ENCODE peak calls at places on chromosome 4, in six cellular contexts. O, H, V, P, T and K are unnamed samples.

GRCh38 chr4:61468091-61468720 is 268.1 kb downstream of the ADGRL3 start:
- DNase-seq in P (no peak), O (no peak), H (no peak), V (no peak), T (no peak), K (peak; percentile 95)

GRCh38 chr4:71287305-71287704 is 51.5 kb upstream of the SLC4A4 start:
- DNase-seq in T (no peak), P (no peak), H (no peak), V (no peak), O (no peak), K (no peak)

GRCh38 chr4:149645790-149646189 is 169.9 kb downstream of the IQCM start:
- DNase-seq in H (no peak), P (no peak), V (peak; percentile 16), T (no peak), O (no peak), K (peak; percentile 27)

GRCh38 chr4:95181446-95182306 is 367.1 kb downstream of the UNC5C start:
- DNase-seq in T (peak; percentile 53), H (no peak), V (no peak), P (no peak), O (no peak), K (no peak)

GRCh38 chr4:117577686-117578085 is 456.6 kb upstream of the NDST3 start:
- DNase-seq in V (no peak), O (no peak), T (no peak), H (no peak), P (no peak), K (no peak)

GRCh38 chr4:141275834-141276233 is 55.1 kb downstream of the ZNF330 start:
- DNase-seq in T (no peak), O (no peak), V (no peak), P (no peak), H (no peak), K (peak; percentile 33)

GRCh38 chr4:75841641-75842520 is 60.4 kb downstream of the PPEF2 start:
- DNase-seq in T (no peak), O (no peak), P (no peak), V (no peak), H (no peak), K (no peak)

GRCh38 chr4:45215976-45216542 is 489.7 kb upstream of the GNPDA2 start:
- DNase-seq in P (no peak), T (peak; percentile 51), V (no peak), H (no peak), O (no peak), K (no peak)

GRCh38 chr4:78566834-78567501 is 15.4 kb downstream of the ANXA3 start:
- DNase-seq in T (no peak), O (no peak), V (no peak), H (no peak), P (no peak), K (no peak)

GRCh38 chr4:78567502-78568075 is 16.0 kb downstream of the ANXA3 start:
- DNase-seq in T (no peak), V (no peak), H (no peak), O (no peak), P (no peak), K (no peak)

GRCh38 chr4:78565971-78566372 is 14.4 kb downstream of the ANXA3 start:
- DNase-seq in P (no peak), V (no peak), H (no peak), T (no peak), O (no peak), K (peak; percentile 88)

GRCh38 chr4:78569291-78569821 is 17.8 kb downstream of the ANXA3 start:
- DNase-seq in T (no peak), V (no peak), P (no peak), H (no peak), O (no peak), K (peak; percentile 87)

GRCh38 chr4:78568640-78569261 is 17.2 kb downstream of the ANXA3 start:
- DNase-seq in O (no peak), T (no peak), H (no peak), P (no peak), V (no peak), K (peak; percentile 45)
- TF ChIP-seq CTCF in O (no peak), T (no peak), H (no peak), P (no peak), V (no peak), K (no peak)

DNA sequence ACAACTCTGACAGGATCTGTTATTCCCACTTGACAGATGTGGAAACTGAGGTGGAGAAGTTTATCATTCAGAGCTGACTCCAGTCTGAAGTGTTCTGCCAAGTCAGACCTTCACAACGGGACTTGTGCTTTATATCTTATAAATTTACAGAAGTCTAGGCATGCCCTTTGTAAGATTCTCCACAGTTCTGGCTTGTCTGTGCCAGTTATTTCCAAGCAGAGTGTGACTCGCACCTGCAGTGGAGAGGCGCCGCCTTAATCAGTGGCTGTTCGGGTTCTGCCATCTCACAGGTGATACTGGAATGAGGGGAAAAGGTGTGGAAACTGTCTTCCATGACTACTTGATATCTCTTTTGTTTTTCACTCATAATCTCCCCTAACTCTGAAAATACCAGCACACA is 63.2 kb downstream of the CPEB2 start:
- DNase-seq in P (no peak), T (no peak), V (no peak), O (no peak), H (no peak), K (peak; percentile 70)
- H3K36me3 ChIP-seq in P (peaks cover 55% of the 10 kb centered on the region), T (peaks cover 5% of the 10 kb centered on the region), V (no peaks in the 10 kb centered on the region), O (peaks cover 67% of the 10 kb centered on the region), H (peaks cover 70% of the 10 kb centered on the region), K (peaks cover 3% of the 10 kb centered on the region)

GRCh38 chr4:15963001-15963451 is at the start of gene FGFBP2:
- DNase-seq in P (peak; percentile 53), O (peak; percentile 85), T (peak; percentile 73), V (peak; percentile 81), H (peak; percentile 71), K (peak; percentile 29)
- TF ChIP-seq CTCF in P (no peak), O (peak; percentile 61), T (peak; percentile 77), V (peak; percentile 95), H (peak; percentile 37), K (peak; percentile 56)

DNA sequence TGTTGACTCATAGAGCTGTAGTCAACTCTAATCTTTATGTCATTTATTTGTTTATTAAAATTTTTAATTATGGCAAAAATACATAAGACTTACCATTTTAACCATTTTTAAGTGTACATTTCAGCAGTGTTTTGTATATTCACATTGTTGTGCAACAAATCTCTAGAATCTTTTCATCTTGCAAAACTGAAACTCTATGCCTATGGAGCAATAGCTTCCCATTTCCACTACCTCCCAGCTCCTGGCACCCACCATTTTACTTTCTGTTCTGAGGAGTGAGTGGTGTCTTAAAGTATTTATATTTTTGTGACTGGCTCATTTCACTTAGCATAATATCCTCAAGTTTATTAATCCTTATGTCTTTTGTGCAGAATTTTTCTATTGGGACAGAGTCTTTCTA is 181.0 kb downstream of the GPAT3 start:
- DNase-seq in V (no peak), T (no peak), P (no peak), O (no peak), H (no peak), K (no peak)
- H3K36me3 ChIP-seq in V (no peaks in the 10 kb centered on the region), T (no peaks in the 10 kb centered on the region), P (no peaks in the 10 kb centered on the region), O (no peaks in the 10 kb centered on the region), H (no peaks in the 10 kb centered on the region), K (no peaks in the 10 kb centered on the region)